ENCODE peak calls at places on chromosomes 7 and 10, in five cellular contexts. E, B, W, H and R are unnamed samples.

GRCh38 chr10:62244785-62245595 is 23.7 kb downstream of the RTKN2 start:
- DNase-seq in E (peak), B (peak), W (peak), H (no peak), R (no peak)

GRCh38 chr7:102471791-102472125 is 7.0 kb downstream of the POLR2J start:
- DNase-seq in E (no peak), B (no peak), W (no peak), H (no peak), R (no peak)

GRCh38 chr10:86263209-86263608 is 103.4 kb downstream of the GRID1 start:
- DNase-seq in E (no peak), B (no peak), W (no peak), H (peak), R (peak)

GRCh38 chr10:32377458-32378370 is 30.8 kb upstream of the EPC1 start:
- DNase-seq in E (peak), B (no peak), W (peak), H (no peak), R (no peak)

GRCh38 chr7:35571596-35572240 is 123.2 kb downstream of the HERPUD2 start:
- DNase-seq in E (no peak), B (no peak), W (no peak), H (no peak), R (no peak)

GRCh38 chr7:9889557-9889956 is 1084.1 kb upstream of the PHF14 start:
- DNase-seq in E (no peak), B (no peak), W (no peak), H (peak), R (no peak)

GRCh38 chr10:8778713-8779112 is 724.2 kb downstream of the GATA3 start:
- DNase-seq in E (peak), B (peak), W (no peak), H (no peak), R (no peak)

GRCh38 chr10:103958996-103959395 is 7.9 kb upstream of the SLK start:
- DNase-seq in E (no peak), B (no peak), W (no peak), H (no peak), R (no peak)

GRCh38 chr7:142709921-142710320 is 39.4 kb upstream of the PRSS1 start:
- DNase-seq in E (no peak), B (no peak), W (no peak), H (no peak), R (no peak)

GRCh38 chr10:127345231-127345965 is 149.0 kb upstream of the INSYN2A start:
- DNase-seq in E (no peak), B (no peak), W (peak), H (no peak), R (no peak)

GRCh38 chr7:130973637-130974036 is 239.6 kb upstream of the KLF14 start:
- DNase-seq in E (no peak), B (no peak), W (no peak), H (no peak), R (no peak)

GRCh38 chr10:47298730-47299129 is 1.3 kb upstream of the GDF10 start:
- DNase-seq in E (no peak), B (no peak), W (no peak), H (no peak), R (no peak)

GRCh38 chr10:83685458-83685857 is 453.9 kb upstream of the GHITM start:
- DNase-seq in E (no peak), B (no peak), W (no peak), H (no peak), R (no peak)

GRCh38 chr7:3961857-3962503 is 660.9 kb downstream of the SDK1 start:
- DNase-seq in E (no peak), B (no peak), W (no peak), H (no peak), R (no peak)

GRCh38 chr7:46755120-46756034 is 826.5 kb downstream of the TNS3 start:
- DNase-seq in E (no peak), B (no peak), W (no peak), H (no peak), R (no peak)

GRCh38 chr7:157541796-157542668 is 205.2 kb downstream of the DNAJB6 start:
- DNase-seq in E (no peak), B (no peak), W (peak), H (peak), R (no peak)

GRCh38 chr7:101125989-101126650 is 784 bp upstream of the SERPINE1 start:
- DNase-seq in E (no peak), B (no peak), W (no peak), H (peak), R (no peak)

GRCh38 chr7:151116603-151117002 is 30.3 kb downstream of the AGAP3 start:
- DNase-seq in E (no peak), B (no peak), W (no peak), H (no peak), R (no peak)

GRCh38 chr7:151114151-151115090 is 28.1 kb downstream of the AGAP3 start:
- DNase-seq in E (peak), B (peak), W (peak), H (peak), R (peak)

GRCh38 chr7:151113344-151114150 is 27.3 kb downstream of the AGAP3 start:
- DNase-seq in E (peak), B (no peak), W (peak), H (no peak), R (peak)

GRCh38 chr7:151115836-151116418 is 29.7 kb downstream of the AGAP3 start:
- DNase-seq in E (peak), B (peak), W (no peak), H (peak), R (no peak)

DNA sequence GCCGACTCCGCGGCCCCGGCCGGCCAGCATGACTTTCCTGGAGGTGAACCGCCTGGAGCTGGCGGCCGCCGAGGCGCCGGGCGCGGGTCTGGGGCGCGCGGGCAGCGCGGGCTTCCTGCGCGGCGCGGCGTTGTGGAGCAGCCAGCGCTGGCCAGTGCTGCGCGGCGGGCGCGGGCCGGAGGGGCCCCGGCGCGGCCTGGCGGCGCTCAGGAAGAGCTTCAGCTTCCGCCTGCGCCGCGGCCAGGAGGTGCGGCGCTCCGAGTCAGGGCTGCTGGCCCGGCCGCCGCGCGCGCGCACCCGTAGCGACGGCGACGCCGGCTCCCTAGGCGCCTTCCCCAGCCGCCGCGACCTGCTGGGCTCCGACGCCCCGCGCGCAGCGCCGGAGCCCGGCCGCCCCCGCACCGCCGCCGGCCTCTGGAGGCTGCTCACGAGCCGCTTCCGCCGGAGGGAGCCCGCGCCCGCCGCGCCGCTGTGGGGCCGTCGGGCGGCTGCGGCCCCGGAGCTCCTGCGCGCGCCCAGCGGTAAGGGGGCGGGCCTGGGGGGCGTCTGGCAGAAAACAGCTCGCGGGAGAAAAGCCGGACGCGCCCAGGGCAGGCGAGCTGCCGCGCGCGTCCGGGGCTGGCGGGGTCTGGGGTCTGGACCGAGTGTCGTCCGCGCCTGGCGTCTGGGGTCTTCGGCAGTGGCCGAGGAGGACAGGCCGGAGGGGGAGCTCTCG is 29.0 kb downstream of the AGAP3 start:
- DNase-seq in E (peak), B (peak), W (peak), H (no peak), R (no peak)
- TF ChIP-seq CTCF in E (no peak), B (no peak), W (peak), H (no peak), R (peak)

GRCh38 chr10:58444876-58445275 is 59.7 kb downstream of the TFAM start:
- DNase-seq in E (no peak), B (no peak), W (peak), H (no peak), R (no peak)
- TF ChIP-seq CTCF in E (no peak), B (no peak), W (no peak), H (no peak), R (no peak)

DNA sequence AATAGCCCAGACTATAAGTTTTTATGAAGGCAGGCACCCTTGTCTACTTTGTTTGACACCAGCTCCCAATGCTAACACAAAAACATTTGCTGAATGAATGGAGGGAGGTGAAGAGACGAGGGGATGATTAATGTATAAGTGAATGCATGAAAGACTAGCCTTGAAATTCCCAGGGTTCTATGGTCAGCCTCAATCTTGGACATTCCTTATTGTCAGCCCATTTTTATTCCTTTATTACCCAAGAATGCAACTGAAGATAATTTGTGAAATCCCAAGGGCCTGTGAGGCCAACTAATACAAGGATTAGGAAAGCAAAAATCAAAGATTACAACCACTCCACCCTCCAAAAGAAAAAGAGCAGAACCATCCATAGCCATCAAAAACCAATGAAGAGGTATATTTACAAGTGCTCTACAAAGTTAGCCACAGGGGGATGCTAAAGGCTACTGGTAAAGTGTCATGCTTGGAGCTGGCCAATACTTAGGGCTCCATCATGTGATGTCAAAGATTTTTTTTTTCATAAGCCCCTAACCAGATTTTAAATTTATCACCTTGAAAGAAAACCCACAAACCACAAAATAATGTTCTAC is 40.0 kb upstream of the ASAH2 start:
- DNase-seq in E (peak), B (no peak), W (no peak), H (no peak), R (no peak)
- TF ChIP-seq CTCF in E (peak), B (no peak), W (peak), H (peak), R (peak)

DNA sequence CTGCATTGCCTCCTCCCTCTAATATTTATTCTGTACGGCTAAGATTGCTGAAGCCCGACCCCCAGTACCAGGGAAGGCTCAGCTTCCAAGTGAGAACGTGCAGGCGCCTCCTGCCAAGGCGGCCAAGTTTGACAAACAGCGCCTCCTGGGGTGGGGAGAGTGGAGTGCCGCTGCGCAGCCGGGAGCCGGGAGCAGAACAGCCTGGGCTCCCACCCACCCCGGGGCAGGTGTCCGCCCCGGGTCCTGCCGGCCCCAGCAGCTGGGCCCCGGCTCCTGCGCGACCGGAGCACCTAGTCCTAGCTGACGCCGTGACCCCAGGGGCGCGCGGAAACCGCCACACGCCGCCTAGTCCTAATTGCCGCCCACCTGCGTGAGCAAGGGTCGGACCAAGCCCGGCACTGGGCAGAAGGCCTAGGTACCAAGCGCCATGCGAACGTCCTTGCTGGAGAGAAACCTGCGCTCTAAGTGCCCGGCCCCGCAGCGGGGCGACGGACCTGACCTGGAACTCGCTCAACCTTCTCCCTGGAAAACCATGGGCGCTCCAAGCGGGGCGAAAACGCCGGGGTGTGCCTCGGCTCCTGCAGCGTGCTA is 5.0 kb upstream of the EBF3 start:
- DNase-seq in E (peak), B (no peak), W (peak), H (no peak), R (peak)
- TF ChIP-seq CTCF in E (peak), B (no peak), W (peak), H (peak), R (peak)

GRCh38 chr7:23380556-23380955 is 81.4 kb downstream of the MALSU1 start:
- DNase-seq in E (no peak), B (no peak), W (no peak), H (no peak), R (no peak)
- TF ChIP-seq CTCF in E (no peak), B (no peak), W (no peak), H (no peak), R (no peak)

DNA sequence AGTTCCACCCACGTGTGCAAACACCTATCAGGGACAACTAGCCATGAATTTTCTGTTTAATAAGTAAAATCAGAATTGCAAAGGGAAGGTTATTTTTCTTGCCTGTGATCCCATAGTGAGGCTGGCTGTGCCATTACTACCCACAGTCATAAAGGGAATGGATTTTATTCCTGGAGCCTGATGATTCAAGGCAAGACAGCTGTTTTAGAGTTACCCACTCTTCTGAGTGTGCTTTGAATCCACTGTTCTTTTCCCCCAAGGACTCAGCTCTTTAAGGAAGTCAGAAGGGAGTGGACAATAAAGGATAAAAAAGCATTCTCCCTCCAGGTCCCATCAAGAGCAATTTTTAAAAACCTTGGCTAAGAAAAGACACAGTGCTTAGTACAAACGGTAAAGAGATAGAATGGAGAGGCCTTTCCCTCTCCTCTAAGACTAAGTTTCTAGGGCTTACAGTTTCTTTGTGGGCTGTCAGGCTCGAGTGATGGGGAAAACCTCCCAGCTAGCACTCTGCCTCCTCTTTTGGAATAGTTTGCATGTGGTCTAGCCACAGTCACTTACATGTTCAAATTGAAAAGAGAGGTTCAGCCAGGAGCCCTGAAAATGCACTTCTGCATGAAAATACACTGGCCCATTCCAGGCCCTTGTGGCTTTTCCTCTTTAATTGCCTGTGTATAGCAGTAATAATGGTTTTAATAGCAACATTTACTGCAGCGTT is 5.1 kb upstream of the LRRC4 start:
- DNase-seq in E (no peak), B (no peak), W (no peak), H (no peak), R (no peak)
- TF ChIP-seq CTCF in E (no peak), B (no peak), W (no peak), H (no peak), R (no peak)

GRCh38 chr7:104431930-104432329 is 103.5 kb downstream of the LHFPL3 start:
- DNase-seq in E (no peak), B (no peak), W (no peak), H (no peak), R (peak)
- TF ChIP-seq CTCF in E (no peak), B (no peak), W (no peak), H (no peak), R (no peak)

DNA sequence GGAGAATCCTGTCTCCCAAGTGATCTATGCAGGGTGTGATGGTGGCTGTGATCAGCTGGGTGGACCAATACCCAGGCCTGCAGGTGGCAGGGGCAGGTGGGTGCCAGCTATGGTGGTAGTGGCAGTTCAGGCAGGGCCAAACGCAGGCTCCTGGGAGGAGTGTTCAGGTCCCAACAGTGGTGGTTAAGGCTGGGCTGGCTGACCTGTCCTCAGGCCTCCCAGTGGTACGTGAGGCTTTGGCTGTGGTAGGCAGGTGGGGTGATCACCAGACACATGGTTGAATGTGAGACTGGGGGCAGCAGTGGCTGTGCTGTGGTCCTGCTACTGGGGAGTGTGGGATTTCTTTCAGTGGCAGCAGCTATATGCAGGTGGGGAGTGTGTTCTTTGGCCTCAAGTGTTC is 126.7 kb upstream of the STARD3NL start:
- DNase-seq in E (no peak), B (no peak), W (no peak), H (no peak), R (no peak)
- TF ChIP-seq CTCF in E (no peak), B (no peak), W (no peak), H (no peak), R (no peak)

GRCh38 chr10:58335306-58336005 is 650 bp downstream of the UBE2D1 start:
- DNase-seq in E (peak), B (peak), W (peak), H (peak), R (peak)

GRCh38 chr10:58336242-58336641 is 1.4 kb downstream of the UBE2D1 start:
- DNase-seq in E (no peak), B (no peak), W (no peak), H (no peak), R (no peak)

GRCh38 chr10:58330397-58330796 is 4.4 kb upstream of the UBE2D1 start:
- DNase-seq in E (no peak), B (no peak), W (no peak), H (no peak), R (no peak)

GRCh38 chr10:58334817-58335305 is at the start of gene UBE2D1:
- DNase-seq in E (peak), B (peak), W (peak), H (peak), R (peak)
- TF ChIP-seq CTCF in E (peak), B (peak), W (peak), H (peak), R (peak)